ENCODE peak calls at places on chromosomes 11 and 22, in seven cellular contexts. R is lung; L is AG08395; Y is ovary; W is HCEC 1CT; X is fibroblast of mammary gland; G is activated CD4-positive, alpha-beta memory T cell treated with anti-CD3 and anti-CD28 coated beads, Interleukin-2, amount 10 ng/mL, durations not matched to agents 7 days and 5 days. T is an unnamed sample.

GRCh38 chr11:27812341-27812740 is 112.1 kb upstream of the BDNF start:
- DNase-seq in X (no peak), W (peak; percentile 10), L (no peak), R (no peak), G (no peak), Y (no peak), T (no peak)

GRCh38 chr11:727859-728748 is 19.2 kb upstream of the TALDO1 start:
- DNase-seq in R (peak; percentile 89), L (peak; percentile 97), G (peak; percentile 83), W (peak; percentile 91), X (peak; percentile 97), Y (peak; percentile 92), T (peak; percentile 91)

GRCh38 chr11:122023614-122024250 is 92.3 kb downstream of the BLID start:
- DNase-seq in G (no peak), W (no peak), X (peak; percentile 47), R (no peak), Y (no peak), L (no peak), T (no peak)

GRCh38 chr11:15941206-15941770 is 415.1 kb downstream of the SOX6 start:
- DNase-seq in W (no peak), G (no peak), R (no peak), L (peak; percentile 72), Y (no peak), X (peak; percentile 74), T (no peak)

GRCh38 chr11:61702701-61703312 is 22.6 kb downstream of the DAGLA start:
- DNase-seq in W (no peak), L (no peak), X (no peak), Y (no peak), R (no peak), G (peak; percentile 30), T (no peak)

GRCh38 chr11:44621784-44622183 is 56.3 kb downstream of the CD82 start:
- DNase-seq in X (no peak), Y (no peak), L (no peak), R (peak; percentile 21), W (no peak), G (no peak), T (peak; percentile 15)

GRCh38 chr11:87137711-87138110 is 100.0 kb downstream of the TMEM135 start:
- DNase-seq in R (no peak), L (no peak), W (no peak), Y (no peak), X (peak; percentile 80), G (no peak), T (no peak)

GRCh38 chr22:30459206-30460052 is 12.4 kb downstream of the SEC14L3 start:
- DNase-seq in W (no peak), X (peak; percentile 20), R (no peak), G (peak; percentile 49), Y (no peak), L (no peak), T (no peak)

GRCh38 chr22:36358533-36359171 is 29.1 kb downstream of the MYH9 start:
- DNase-seq in W (no peak), L (no peak), X (peak; percentile 49), Y (no peak), G (no peak), R (no peak), T (no peak)

GRCh38 chr11:43542734-43543133 is 137.8 kb upstream of the HSD17B12 start:
- DNase-seq in Y (no peak), W (no peak), L (no peak), X (no peak), R (no peak), G (no peak), T (no peak)

GRCh38 chr11:87819141-87819540 is 356.1 kb downstream of the RAB38 start:
- DNase-seq in X (peak; percentile 20), Y (no peak), L (peak; percentile 25), W (no peak), R (no peak), G (no peak), T (no peak)

GRCh38 chr11:102256251-102256650 is 61.0 kb upstream of the BIRC3 start:
- DNase-seq in W (peak; percentile 47), R (no peak), G (no peak), X (peak; percentile 81), Y (no peak), L (peak; percentile 82), T (no peak)

GRCh38 chr11:75606099-75606498 is 44.0 kb downstream of the SERPINH1 start:
- DNase-seq in R (no peak), X (no peak), W (no peak), L (no peak), Y (no peak), G (no peak), T (no peak)

GRCh38 chr11:63682045-63682915 is 980 bp downstream of the RTN3 start:
- DNase-seq in R (no peak), X (peak; percentile 16), Y (no peak), W (peak; percentile 30), L (peak; percentile 23), G (no peak), T (no peak)

GRCh38 chr11:11849127-11849746 is 7.5 kb downstream of the USP47 start:
- DNase-seq in X (peak; percentile 78), W (peak; percentile 61), G (peak; percentile 67), Y (no peak), L (peak; percentile 32), R (peak; percentile 59), T (peak; percentile 63)

GRCh38 chr22:31340765-31341247 is 5.3 kb downstream of the PATZ1 start:
- DNase-seq in W (no peak), L (no peak), X (no peak), Y (no peak), G (no peak), R (no peak), T (no peak)

GRCh38 chr22:20479612-20480196 is 15.9 kb downstream of the KLHL22 start:
- DNase-seq in W (no peak), X (peak; percentile 5), G (no peak), R (no peak), Y (no peak), L (no peak), T (no peak)

GRCh38 chr11:128898580-128899344 is 7.6 kb downstream of the KCNJ5 start:
- DNase-seq in L (no peak), G (no peak), X (peak; percentile 56), Y (no peak), W (peak; percentile 48), R (peak; percentile 63), T (no peak)

GRCh38 chr22:39927544-39927943 is 26.7 kb downstream of the GRAP2 start:
- DNase-seq in W (no peak), Y (no peak), X (no peak), G (no peak), L (no peak), R (no peak), T (no peak)

GRCh38 chr11:61706452-61707400 is 26.5 kb downstream of the DAGLA start:
- DNase-seq in G (no peak), W (no peak), Y (no peak), R (no peak), L (no peak), X (no peak), T (no peak)

GRCh38 chr11:117299351-117300300 is 8.5 kb downstream of the BACE1-AS start:
- DNase-seq in X (no peak), Y (peak; percentile 41), L (no peak), G (no peak), W (no peak), R (no peak), T (no peak)

GRCh38 chr11:12943276-12943675 is 65.8 kb upstream of the RASSF10 start:
- DNase-seq in G (no peak), X (no peak), L (no peak), R (no peak), W (no peak), Y (no peak), T (no peak)

GRCh38 chr11:83156996-83157754 is at the start of gene PCF11:
- DNase-seq in G (peak; percentile 48), W (no peak), Y (no peak), L (no peak), X (no peak), R (no peak), T (no peak)

GRCh38 chr11:32079511-32079910 is 11.4 kb upstream of the RCN1 start:
- DNase-seq in R (no peak), Y (no peak), X (no peak), L (no peak), G (no peak), W (no peak), T (no peak)

GRCh38 chr11:42576318-42576717 is 735.5 kb upstream of the API5 start:
- DNase-seq in R (no peak), X (no peak), G (no peak), W (no peak), Y (no peak), L (no peak), T (no peak)

GRCh38 chr22:46462726-46463371 is 74.6 kb downstream of the CELSR1 start:
- DNase-seq in X (peak; percentile 85), G (no peak), W (peak; percentile 61), R (no peak), Y (no peak), L (peak; percentile 66), T (no peak)

GRCh38 chr22:38817196-38817595 is 23.3 kb upstream of the DNAL4 start:
- DNase-seq in W (no peak), Y (no peak), X (no peak), R (no peak), L (no peak), G (no peak), T (no peak)

GRCh38 chr22:20976291-20976877 is 5.7 kb upstream of the LZTR1 start:
- DNase-seq in L (no peak), W (no peak), Y (no peak), G (no peak), R (no peak), X (no peak), T (no peak)

GRCh38 chr11:65565624-65566453 is 4.4 kb upstream of the ZNRD2 start:
- DNase-seq in X (no peak), G (peak; percentile 53), L (no peak), W (no peak), Y (no peak), R (no peak), T (no peak)

GRCh38 chr11:85823816-85824215 is 12.9 kb upstream of the SYTL2 start:
- DNase-seq in G (peak; percentile 85), X (no peak), L (no peak), R (no peak), W (no peak), Y (no peak), T (no peak)

GRCh38 chr11:96149743-96150555 is 193.0 kb downstream of the MAML2 start:
- DNase-seq in X (peak; percentile 80), G (no peak), W (peak; percentile 90), Y (no peak), L (peak; percentile 70), R (no peak), T (no peak)

GRCh38 chr11:66969584-66970205 is 5.4 kb upstream of the C11orf86 start:
- DNase-seq in L (peak; percentile 82), W (peak; percentile 63), G (no peak), Y (no peak), R (no peak), X (peak; percentile 96), T (no peak)

GRCh38 chr11:11316651-11317050 is 36.4 kb downstream of the CSNK2A3 start:
- DNase-seq in Y (no peak), G (no peak), X (no peak), L (no peak), W (no peak), R (no peak), T (no peak)

GRCh38 chr11:67636962-67637361 is 2.6 kb downstream of the TBX10 start:
- DNase-seq in G (no peak), W (no peak), R (no peak), X (no peak), L (no peak), Y (no peak), T (no peak)

GRCh38 chr11:12429155-12429554 is 51.8 kb downstream of the PARVA start:
- DNase-seq in R (no peak), X (no peak), Y (no peak), L (no peak), W (no peak), G (no peak), T (no peak)